ENCODE peak calls at places on chromosome 21, in six cellular contexts. One of them, this sample, is unnamed.

GRCh38 chr21:14982336-14982735 is 82.5 kb downstream of the NRIP1 start:
- DNase-seq in IMR-90: peak
- DNase-seq in NCI-H187 treated with DMSO at 0.1 percent for 48 hours: no peak
- DNase-seq in activated CD8-positive, alpha-beta T cell treated with anti-CD3 and anti-CD28 coated beads, Interleukin-2, amount 10 ng/mL, durations not matched to agents 7 days and 5 days: no peak
- DNase-seq in nucleus accumbens: no peak
- DNase-seq in SW 1271: no peak
- DNase-seq in this sample: no peak

GRCh38 chr21:43979654-43980053 is 32.5 kb upstream of the TRAPPC10 start:
- DNase-seq in IMR-90: no peak
- DNase-seq in activated CD8-positive, alpha-beta T cell treated with anti-CD3 and anti-CD28 coated beads, Interleukin-2, amount 10 ng/mL, durations not matched to agents 7 days and 5 days: no peak
- DNase-seq in SW 1271: no peak
- DNase-seq in nucleus accumbens: no peak
- DNase-seq in NCI-H187 treated with DMSO at 0.1 percent for 48 hours: no peak
- DNase-seq in this sample: no peak

GRCh38 chr21:36749935-36750578 is 51.1 kb downstream of the SIM2 start:
- DNase-seq in IMR-90: peak
- DNase-seq in nucleus accumbens: no peak
- DNase-seq in NCI-H187 treated with DMSO at 0.1 percent for 48 hours: no peak
- DNase-seq in activated CD8-positive, alpha-beta T cell treated with anti-CD3 and anti-CD28 coated beads, Interleukin-2, amount 10 ng/mL, durations not matched to agents 7 days and 5 days: no peak
- DNase-seq in SW 1271: no peak
- DNase-seq in this sample: no peak

GRCh38 chr21:14734191-14734590 is 188.1 kb upstream of the SAMSN1 start:
- DNase-seq in NCI-H187 treated with DMSO at 0.1 percent for 48 hours: no peak
- DNase-seq in activated CD8-positive, alpha-beta T cell treated with anti-CD3 and anti-CD28 coated beads, Interleukin-2, amount 10 ng/mL, durations not matched to agents 7 days and 5 days: no peak
- DNase-seq in SW 1271: no peak
- DNase-seq in IMR-90: no peak
- DNase-seq in nucleus accumbens: no peak
- DNase-seq in this sample: no peak

GRCh38 chr21:46543306-46543705 is 61.6 kb downstream of the S100B start:
- DNase-seq in activated CD8-positive, alpha-beta T cell treated with anti-CD3 and anti-CD28 coated beads, Interleukin-2, amount 10 ng/mL, durations not matched to agents 7 days and 5 days: no peak
- DNase-seq in SW 1271: no peak
- DNase-seq in nucleus accumbens: no peak
- DNase-seq in NCI-H187 treated with DMSO at 0.1 percent for 48 hours: no peak
- DNase-seq in IMR-90: no peak
- DNase-seq in this sample: no peak

GRCh38 chr21:29196021-29196663 is 65.7 kb downstream of the MAP3K7CL start:
- DNase-seq in nucleus accumbens: no peak
- DNase-seq in NCI-H187 treated with DMSO at 0.1 percent for 48 hours: no peak
- DNase-seq in SW 1271: peak
- DNase-seq in IMR-90: peak
- DNase-seq in activated CD8-positive, alpha-beta T cell treated with anti-CD3 and anti-CD28 coated beads, Interleukin-2, amount 10 ng/mL, durations not matched to agents 7 days and 5 days: peak
- DNase-seq in this sample: no peak

GRCh38 chr21:38520511-38520910 is 22.2 kb upstream of the ERG start:
- DNase-seq in activated CD8-positive, alpha-beta T cell treated with anti-CD3 and anti-CD28 coated beads, Interleukin-2, amount 10 ng/mL, durations not matched to agents 7 days and 5 days: no peak
- DNase-seq in nucleus accumbens: no peak
- DNase-seq in SW 1271: no peak
- DNase-seq in IMR-90: no peak
- DNase-seq in NCI-H187 treated with DMSO at 0.1 percent for 48 hours: no peak
- DNase-seq in this sample: no peak

GRCh38 chr21:25456672-25457071 is 150.6 kb downstream of the MRPL39 start:
- DNase-seq in SW 1271: no peak
- DNase-seq in NCI-H187 treated with DMSO at 0.1 percent for 48 hours: no peak
- DNase-seq in IMR-90: peak
- DNase-seq in nucleus accumbens: no peak
- DNase-seq in activated CD8-positive, alpha-beta T cell treated with anti-CD3 and anti-CD28 coated beads, Interleukin-2, amount 10 ng/mL, durations not matched to agents 7 days and 5 days: peak
- DNase-seq in this sample: no peak

GRCh38 chr21:42640486-42640885 is 12.9 kb upstream of the PDE9A start:
- DNase-seq in IMR-90: no peak
- DNase-seq in NCI-H187 treated with DMSO at 0.1 percent for 48 hours: no peak
- DNase-seq in SW 1271: no peak
- DNase-seq in nucleus accumbens: no peak
- DNase-seq in activated CD8-positive, alpha-beta T cell treated with anti-CD3 and anti-CD28 coated beads, Interleukin-2, amount 10 ng/mL, durations not matched to agents 7 days and 5 days: no peak
- DNase-seq in this sample: no peak

GRCh38 chr21:16913010-16913409 is 599.8 kb upstream of the CXADR start:
- DNase-seq in SW 1271: no peak
- DNase-seq in IMR-90: no peak
- DNase-seq in NCI-H187 treated with DMSO at 0.1 percent for 48 hours: no peak
- DNase-seq in activated CD8-positive, alpha-beta T cell treated with anti-CD3 and anti-CD28 coated beads, Interleukin-2, amount 10 ng/mL, durations not matched to agents 7 days and 5 days: no peak
- DNase-seq in nucleus accumbens: no peak
- DNase-seq in this sample: no peak

GRCh38 chr21:38839683-38840286 is 34.1 kb downstream of the ETS2 start:
- DNase-seq in NCI-H187 treated with DMSO at 0.1 percent for 48 hours: no peak
- DNase-seq in nucleus accumbens: no peak
- DNase-seq in SW 1271: peak
- DNase-seq in IMR-90: peak
- DNase-seq in activated CD8-positive, alpha-beta T cell treated with anti-CD3 and anti-CD28 coated beads, Interleukin-2, amount 10 ng/mL, durations not matched to agents 7 days and 5 days: no peak
- DNase-seq in this sample: no peak

GRCh38 chr21:41254090-41254700 is 62.4 kb upstream of the FAM3B start:
- DNase-seq in activated CD8-positive, alpha-beta T cell treated with anti-CD3 and anti-CD28 coated beads, Interleukin-2, amount 10 ng/mL, durations not matched to agents 7 days and 5 days: no peak
- DNase-seq in IMR-90: peak
- DNase-seq in nucleus accumbens: no peak
- DNase-seq in SW 1271: no peak
- DNase-seq in NCI-H187 treated with DMSO at 0.1 percent for 48 hours: no peak
- DNase-seq in this sample: no peak